ENCODE peak calls at places on chromosomes 7 and 10, in four cellular contexts. One of them, this sample, is unnamed.

GRCh38 chr10:17278607-17279240 is 50.7 kb downstream of the VIM start:
- DNase-seq in Panc1: no peak
- DNase-seq in K562: no peak
- DNase-seq in upper lobe of left lung: no peak
- DNase-seq in this sample: no peak

GRCh38 chr7:157671358-157672255 is 334.8 kb downstream of the DNAJB6 start:
- DNase-seq in Panc1: no peak
- DNase-seq in K562: no peak
- DNase-seq in upper lobe of left lung: peak; percentile 59
- DNase-seq in this sample: no peak

GRCh38 chr10:6985644-6986043 is 405.6 kb upstream of the PRKCQ start:
- DNase-seq in Panc1: no peak
- DNase-seq in K562: no peak
- DNase-seq in upper lobe of left lung: peak; percentile 11
- DNase-seq in this sample: no peak

GRCh38 chr7:106655703-106656498 is 5.1 kb downstream of the CCDC71L start:
- DNase-seq in Panc1: no peak
- DNase-seq in K562: peak; percentile 41
- DNase-seq in upper lobe of left lung: no peak
- DNase-seq in this sample: no peak

GRCh38 chr7:381211-382117 is 91.5 kb downstream of the FOXL3 start:
- DNase-seq in Panc1: no peak
- DNase-seq in K562: no peak
- DNase-seq in upper lobe of left lung: no peak
- DNase-seq in this sample: no peak

GRCh38 chr10:89887830-89888229 is 186.4 kb downstream of the KIF20B start:
- DNase-seq in Panc1: no peak
- DNase-seq in K562: no peak
- DNase-seq in upper lobe of left lung: no peak
- DNase-seq in this sample: no peak

GRCh38 chr10:121070257-121070656 is 219.1 kb downstream of the WDR11 start:
- DNase-seq in Panc1: no peak
- DNase-seq in K562: peak; percentile 13
- DNase-seq in upper lobe of left lung: no peak
- DNase-seq in this sample: no peak

GRCh38 chr7:47991741-47992311 is 12.4 kb upstream of the HUS1 start:
- DNase-seq in Panc1: peak; percentile 75
- DNase-seq in K562: peak; percentile 74
- DNase-seq in upper lobe of left lung: peak; percentile 95
- DNase-seq in this sample: peak; percentile 77

GRCh38 chr7:41788556-41788955 is 85.7 kb upstream of the INHBA start:
- DNase-seq in Panc1: no peak
- DNase-seq in K562: no peak
- DNase-seq in upper lobe of left lung: no peak
- DNase-seq in this sample: no peak

GRCh38 chr7:106317971-106318370 is 33.2 kb upstream of the NAMPT start:
- DNase-seq in Panc1: no peak
- DNase-seq in K562: no peak
- DNase-seq in upper lobe of left lung: no peak
- DNase-seq in this sample: no peak

GRCh38 chr10:13891542-13892431 is 305.0 kb downstream of the PRPF18 start:
- DNase-seq in Panc1: no peak
- DNase-seq in K562: no peak
- DNase-seq in upper lobe of left lung: peak; percentile 91
- DNase-seq in this sample: no peak

GRCh38 chr10:102117391-102118159 is 2.6 kb downstream of the LDB1 start:
- DNase-seq in Panc1: no peak
- DNase-seq in K562: peak; percentile 60
- DNase-seq in upper lobe of left lung: peak; percentile 91
- DNase-seq in this sample: no peak

GRCh38 chr7:47092331-47092730 is 489.6 kb downstream of the TNS3 start:
- DNase-seq in Panc1: no peak
- DNase-seq in K562: no peak
- DNase-seq in upper lobe of left lung: no peak
- DNase-seq in this sample: no peak

GRCh38 chr7:74026406-74027123 is 1.4 kb upstream of the ELN start:
- DNase-seq in Panc1: peak; percentile 45
- DNase-seq in K562: peak; percentile 77
- DNase-seq in upper lobe of left lung: peak; percentile 93
- DNase-seq in this sample: peak; percentile 77
- TF ChIP-seq POLR2AphosphoS5 in Panc1: no peak
- TF ChIP-seq POLR2AphosphoS5 in K562: no peak
- TF ChIP-seq POLR2AphosphoS5 in upper lobe of left lung: no peak
- TF ChIP-seq POLR2AphosphoS5 in this sample: no peak

GRCh38 chr10:67670401-67670800 is 25.6 kb downstream of the CTNNA3 start:
- DNase-seq in Panc1: no peak
- DNase-seq in K562: no peak
- DNase-seq in upper lobe of left lung: no peak
- DNase-seq in this sample: no peak
- TF ChIP-seq POLR2AphosphoS5 in Panc1: no peak
- TF ChIP-seq POLR2AphosphoS5 in K562: no peak
- TF ChIP-seq POLR2AphosphoS5 in upper lobe of left lung: no peak
- TF ChIP-seq POLR2AphosphoS5 in this sample: no peak

DNA sequence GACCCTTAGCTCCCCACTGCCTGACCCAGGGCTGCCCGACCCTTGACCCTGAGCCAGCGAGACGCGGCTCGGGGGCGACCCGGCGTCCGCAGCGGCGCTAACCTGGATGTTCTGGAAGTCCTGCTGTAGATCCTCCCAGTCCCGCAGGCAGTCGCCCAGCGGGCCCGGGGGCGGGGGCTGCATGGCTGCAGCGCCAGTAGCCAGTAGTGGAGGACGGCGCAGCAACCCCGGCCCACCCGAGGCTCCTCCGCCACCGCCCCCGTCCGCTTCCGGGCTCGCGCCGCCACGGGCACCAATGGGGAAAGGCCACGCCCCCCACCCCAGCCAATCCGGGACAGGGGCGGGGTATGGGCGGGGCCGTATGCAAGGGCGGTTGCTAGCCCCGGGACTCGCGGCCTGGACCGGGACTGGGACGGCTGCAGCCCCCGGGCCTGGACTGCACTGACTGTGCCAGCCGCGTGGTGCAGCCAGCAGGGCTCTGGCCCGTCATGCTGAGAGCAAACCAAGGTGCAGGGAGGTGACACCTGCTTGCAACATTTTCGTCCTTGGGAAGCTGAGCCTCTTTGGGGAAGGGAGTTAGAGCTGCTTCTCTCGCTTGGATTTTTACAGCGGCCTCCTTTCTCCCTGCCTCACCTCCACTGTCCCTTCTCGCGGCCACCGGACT is at the start of gene TMEM120A:
- DNase-seq in Panc1: peak; percentile 30
- DNase-seq in K562: peak; percentile 97
- DNase-seq in upper lobe of left lung: peak; percentile 98
- DNase-seq in this sample: peak; percentile 100
- TF ChIP-seq POLR2AphosphoS5 in Panc1: peak; percentile 86
- TF ChIP-seq POLR2AphosphoS5 in K562: peak; percentile 32
- TF ChIP-seq POLR2AphosphoS5 in upper lobe of left lung: peak; percentile 89
- TF ChIP-seq POLR2AphosphoS5 in this sample: peak; percentile 46

GRCh38 chr7:130368347-130368746 is 11.9 kb upstream of the CPA1 start:
- DNase-seq in Panc1: no peak
- DNase-seq in K562: no peak
- DNase-seq in upper lobe of left lung: no peak
- DNase-seq in this sample: no peak

GRCh38 chr7:130369831-130370230 is 10.5 kb upstream of the CPA1 start:
- DNase-seq in Panc1: no peak
- DNase-seq in K562: no peak
- DNase-seq in upper lobe of left lung: no peak
- DNase-seq in this sample: no peak

GRCh38 chr7:130367836-130368235 is 12.5 kb upstream of the CPA1 start:
- DNase-seq in Panc1: no peak
- DNase-seq in K562: no peak
- DNase-seq in upper lobe of left lung: no peak
- DNase-seq in this sample: no peak

GRCh38 chr7:130371059-130371458 is 9.2 kb upstream of the CPA1 start:
- DNase-seq in Panc1: no peak
- DNase-seq in K562: no peak
- DNase-seq in upper lobe of left lung: no peak
- DNase-seq in this sample: no peak

GRCh38 chr7:130369110-130369711 is 11.1 kb upstream of the CPA1 start:
- DNase-seq in Panc1: no peak
- DNase-seq in K562: no peak
- DNase-seq in upper lobe of left lung: no peak
- DNase-seq in this sample: no peak
- TF ChIP-seq POLR2AphosphoS5 in Panc1: no peak
- TF ChIP-seq POLR2AphosphoS5 in K562: no peak
- TF ChIP-seq POLR2AphosphoS5 in upper lobe of left lung: peak; percentile 51
- TF ChIP-seq POLR2AphosphoS5 in this sample: no peak

DNA sequence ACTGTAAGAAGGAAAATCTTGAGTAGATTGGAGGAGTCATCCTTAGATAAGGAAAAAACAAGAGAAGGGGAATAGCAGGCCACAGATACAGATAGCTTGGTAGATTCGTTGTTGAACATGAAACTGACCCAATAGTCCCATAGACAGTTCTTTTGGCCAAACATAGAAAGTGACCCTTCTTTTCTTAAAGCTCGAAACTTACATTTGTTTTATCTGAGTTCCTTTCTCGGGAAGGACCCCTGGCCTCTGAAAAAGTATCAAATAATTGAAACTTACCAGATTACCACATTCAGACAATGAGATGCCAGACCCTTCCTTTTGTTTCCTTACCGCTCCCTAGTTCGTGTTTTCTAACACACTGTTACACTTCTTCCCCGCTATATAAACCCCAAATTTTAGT is 72.9 kb downstream of the ZFAND4 start:
- DNase-seq in Panc1: no peak
- DNase-seq in K562: no peak
- DNase-seq in upper lobe of left lung: no peak
- DNase-seq in this sample: no peak
- TF ChIP-seq POLR2AphosphoS5 in Panc1: no peak
- TF ChIP-seq POLR2AphosphoS5 in K562: no peak
- TF ChIP-seq POLR2AphosphoS5 in upper lobe of left lung: no peak
- TF ChIP-seq POLR2AphosphoS5 in this sample: no peak

GRCh38 chr10:4243169-4243568 is 458.2 kb upstream of the KLF6 start:
- DNase-seq in Panc1: no peak
- DNase-seq in K562: no peak
- DNase-seq in upper lobe of left lung: no peak
- DNase-seq in this sample: no peak

GRCh38 chr10:4240641-4241197 is 455.7 kb upstream of the KLF6 start:
- DNase-seq in Panc1: peak; percentile 33
- DNase-seq in K562: no peak
- DNase-seq in upper lobe of left lung: no peak
- DNase-seq in this sample: no peak

GRCh38 chr10:4241724-4242345 is 456.8 kb upstream of the KLF6 start:
- DNase-seq in Panc1: peak; percentile 51
- DNase-seq in K562: no peak
- DNase-seq in upper lobe of left lung: no peak
- DNase-seq in this sample: no peak

GRCh38 chr10:4242561-4243035 is 457.6 kb upstream of the KLF6 start:
- DNase-seq in Panc1: peak; percentile 60
- DNase-seq in K562: no peak
- DNase-seq in upper lobe of left lung: no peak
- DNase-seq in this sample: no peak

DNA sequence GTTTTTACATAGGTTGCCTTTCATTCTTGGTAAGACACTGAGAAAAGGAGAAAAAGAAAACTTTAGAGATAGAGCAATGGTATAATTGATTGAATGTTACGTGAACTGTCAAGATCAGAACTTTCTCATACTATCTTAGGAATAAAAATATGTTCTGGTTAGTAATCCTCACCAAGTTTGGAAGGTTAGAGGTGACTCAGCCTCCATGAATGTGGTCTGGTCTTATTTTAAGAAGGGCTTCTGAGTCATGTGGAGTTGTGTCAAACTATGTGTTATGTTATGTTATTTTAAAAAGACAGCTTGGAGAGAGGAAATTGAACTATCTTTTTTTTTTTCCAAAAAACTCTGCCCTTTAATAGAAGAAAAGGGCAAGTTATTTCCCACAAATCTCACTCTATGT is 458.6 kb upstream of the KLF6 start:
- DNase-seq in Panc1: peak; percentile 85
- DNase-seq in K562: no peak
- DNase-seq in upper lobe of left lung: no peak
- DNase-seq in this sample: no peak
- TF ChIP-seq POLR2AphosphoS5 in Panc1: no peak
- TF ChIP-seq POLR2AphosphoS5 in K562: no peak
- TF ChIP-seq POLR2AphosphoS5 in upper lobe of left lung: no peak
- TF ChIP-seq POLR2AphosphoS5 in this sample: no peak

DNA sequence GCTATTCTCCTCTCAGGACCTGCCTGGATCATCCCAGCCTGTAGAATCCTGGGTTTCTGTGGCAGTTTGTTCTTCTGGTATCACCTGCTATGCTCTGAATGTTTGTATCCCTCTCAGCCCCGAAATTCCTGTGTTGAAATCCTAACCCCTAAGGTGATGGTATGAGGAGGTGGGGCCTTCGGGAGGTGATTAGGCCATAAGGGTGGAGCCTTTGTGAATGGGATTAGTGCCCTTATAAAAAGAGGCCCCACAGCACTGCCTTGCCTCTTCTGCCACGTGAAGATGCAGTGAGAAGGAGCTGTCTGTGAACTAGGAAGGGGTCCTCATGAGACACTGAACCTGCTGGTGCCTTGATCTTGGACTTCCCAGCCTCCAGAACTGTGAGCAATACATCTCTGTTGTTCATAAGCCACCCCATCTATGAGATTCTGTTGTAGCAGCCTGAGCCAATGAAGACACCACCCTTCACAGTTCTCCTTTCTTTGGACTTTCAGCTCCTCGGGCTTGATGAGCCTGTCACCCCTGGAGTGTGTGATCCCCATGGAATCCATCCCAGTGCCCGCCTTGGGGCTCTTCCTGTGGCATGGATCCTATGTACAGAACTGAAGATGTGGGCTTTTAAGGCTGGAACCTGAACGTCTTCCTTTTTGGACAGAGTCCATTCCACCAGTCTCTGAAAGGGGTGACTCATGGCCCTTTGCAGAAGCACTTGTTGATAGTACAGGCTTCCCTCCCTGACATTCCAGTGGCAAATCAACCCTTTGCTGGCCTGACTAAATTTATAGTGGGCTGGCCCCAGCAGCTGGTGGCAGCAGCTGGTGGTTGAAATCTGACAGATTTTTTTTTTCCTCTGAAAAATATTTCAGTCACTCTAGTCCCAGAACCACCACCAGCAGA is 138.0 kb downstream of the TACC2 start:
- DNase-seq in Panc1: no peak
- DNase-seq in K562: no peak
- DNase-seq in upper lobe of left lung: no peak
- DNase-seq in this sample: no peak
- TF ChIP-seq POLR2AphosphoS5 in Panc1: peak; percentile 20
- TF ChIP-seq POLR2AphosphoS5 in K562: no peak
- TF ChIP-seq POLR2AphosphoS5 in upper lobe of left lung: peak; percentile 95
- TF ChIP-seq POLR2AphosphoS5 in this sample: no peak

GRCh38 chr10:78515873-78516153 is 482.1 kb downstream of the RPS24 start:
- DNase-seq in Panc1: no peak
- DNase-seq in K562: no peak
- DNase-seq in upper lobe of left lung: no peak
- DNase-seq in this sample: no peak
- TF ChIP-seq POLR2AphosphoS5 in Panc1: no peak
- TF ChIP-seq POLR2AphosphoS5 in K562: no peak
- TF ChIP-seq POLR2AphosphoS5 in upper lobe of left lung: no peak
- TF ChIP-seq POLR2AphosphoS5 in this sample: no peak